ENCODE peak calls at places on chromosomes 12 and 14, in five cellular contexts. S is GM23338, G is fibroblast of lung, N is Peyer's patch, U is fibroblast of pulmonary artery. C is an unnamed sample.

GRCh38 chr12:78885466-78885865 is 20.9 kb downstream of the SYT1 start:
- DNase-seq in U (no peak), N (no peak), G (no peak), S (peak), C (no peak)

GRCh38 chr14:86712727-86713126 is 1182.8 kb downstream of the FLRT2 start:
- DNase-seq in G (no peak), S (peak), U (no peak), N (no peak), C (no peak)

GRCh38 chr12:6635856-6636521 is at the start of gene LPAR5:
- DNase-seq in N (peak), U (no peak), S (peak), G (no peak), C (peak)

GRCh38 chr12:49233842-49234526 is 30.9 kb upstream of the TUBA1C start:
- DNase-seq in N (no peak), U (no peak), S (peak), G (no peak), C (no peak)

GRCh38 chr12:107610030-107610859 is 75.4 kb upstream of the PWP1 start:
- DNase-seq in S (peak), U (peak), N (no peak), G (peak), C (peak)

GRCh38 chr12:91072931-91073330 is 15.1 kb upstream of the KERA start:
- DNase-seq in S (no peak), U (no peak), G (no peak), N (no peak), C (no peak)

GRCh38 chr12:90978117-90978770 is 23.3 kb upstream of the CCER1 start:
- DNase-seq in G (peak), S (peak), U (peak), N (no peak), C (no peak)

GRCh38 chr14:69360438-69361108 is 37.5 kb downstream of the ERH start:
- DNase-seq in U (no peak), N (no peak), G (no peak), S (no peak), C (no peak)

GRCh38 chr14:75896341-75896740 is 85.5 kb downstream of the TGFB3 start:
- DNase-seq in N (no peak), G (no peak), U (no peak), S (no peak), C (no peak)

GRCh38 chr12:119412811-119413794 is 78.6 kb downstream of the CCDC60 start:
- DNase-seq in G (peak), U (peak), S (peak), N (peak), C (peak)

GRCh38 chr14:44782775-44783238 is 178.9 kb downstream of the KLHL28 start:
- DNase-seq in S (no peak), N (no peak), G (no peak), U (peak), C (no peak)

GRCh38 chr12:89621511-89621910 is 87.1 kb downstream of the ATP2B1 start:
- DNase-seq in N (no peak), U (peak), S (no peak), G (no peak), C (no peak)

GRCh38 chr12:3097186-3097804 is 20.1 kb downstream of the TSPAN9 start:
- DNase-seq in U (peak), G (peak), N (peak), S (no peak), C (no peak)

GRCh38 chr14:58362798-58363412 is 32.8 kb upstream of the TOMM20L start:
- DNase-seq in G (peak), U (peak), S (peak), N (no peak), C (no peak)

GRCh38 chr12:130953783-130954543 is at the start of gene ADGRD1:
- DNase-seq in G (peak), N (no peak), S (peak), U (peak), C (peak)

GRCh38 chr14:75279739-75280447 is 1.3 kb downstream of the FOS start:
- DNase-seq in N (no peak), U (peak), S (peak), G (peak), C (no peak)

DNA sequence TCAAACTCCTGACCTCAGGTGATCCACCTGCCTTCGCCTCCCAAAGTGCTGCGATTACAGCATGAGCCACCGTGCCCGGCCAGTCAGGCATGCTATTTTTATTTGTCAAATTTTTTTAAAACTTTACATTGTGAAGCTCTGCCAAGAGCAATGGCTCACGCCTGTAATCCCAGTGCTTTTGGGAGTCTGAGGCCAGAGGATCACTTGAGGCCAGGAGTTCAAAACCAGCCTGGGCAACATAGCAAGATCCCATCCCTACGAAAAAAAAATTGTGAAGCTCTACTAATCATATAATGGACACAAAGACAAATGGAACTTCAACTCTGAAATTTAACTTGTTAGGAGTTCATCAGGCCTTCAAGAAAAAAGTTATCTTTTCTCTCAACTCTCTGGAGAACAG is 1.9 kb downstream of the R3HDM2 start:
- DNase-seq in N (no peak), U (no peak), S (no peak), G (no peak), C (no peak)
- H3K4me3 ChIP-seq in N (no peak), U (no peak), S (peak), G (no peak), C (no peak)

DNA sequence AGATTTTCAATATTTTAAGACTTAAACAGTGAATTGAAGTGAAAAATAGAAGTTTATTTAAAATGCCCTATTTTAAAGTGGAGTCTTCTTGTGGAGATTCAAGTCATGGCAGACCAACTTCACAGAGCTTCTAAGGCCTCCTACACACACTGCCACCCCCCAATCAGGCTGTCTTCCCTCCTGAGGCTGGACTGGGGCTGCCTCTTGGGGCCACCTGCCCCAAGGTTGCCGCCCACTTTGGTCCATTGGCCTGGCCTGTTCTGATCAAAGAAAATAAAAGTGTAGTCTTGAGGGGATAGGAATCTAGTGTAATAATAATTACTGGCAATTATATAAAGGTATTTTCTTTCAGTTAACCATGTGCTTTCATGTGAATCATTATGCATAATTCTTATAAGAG is 1.3 kb downstream of the GOLT1B start:
- DNase-seq in S (peak), G (no peak), N (no peak), U (no peak), C (no peak)
- H3K4me3 ChIP-seq in S (peak), G (peak), N (no peak), U (peak), C (peak)

GRCh38 chr12:66678640-66679268 is at the start of gene GRIP1:
- DNase-seq in G (no peak), U (no peak), N (no peak), S (peak), C (no peak)
- H3K4me3 ChIP-seq in G (no peak), U (no peak), N (no peak), S (no peak), C (no peak)

DNA sequence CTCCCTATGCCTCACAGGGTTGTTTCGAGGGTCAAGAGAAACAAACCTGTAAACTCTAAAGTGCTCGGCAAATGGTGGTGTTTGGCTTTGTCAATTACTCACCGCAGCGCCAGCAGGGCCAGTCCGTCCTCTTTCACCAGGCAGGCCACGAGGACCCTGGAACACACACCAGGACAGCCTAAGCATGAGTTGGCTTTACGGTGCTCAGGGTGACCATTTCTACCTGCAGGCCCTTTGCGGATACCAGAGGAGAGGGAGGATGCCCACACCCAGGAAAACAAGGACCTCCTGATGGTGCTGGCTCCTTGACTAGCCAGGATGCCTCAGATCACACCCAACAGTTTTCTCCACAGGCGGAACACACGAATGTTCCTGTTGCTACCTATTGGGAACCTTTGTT is 11.5 kb downstream of the COL2A1 start:
- DNase-seq in S (no peak), N (no peak), U (no peak), G (no peak), C (no peak)
- H3K4me3 ChIP-seq in S (no peak), N (no peak), U (no peak), G (no peak), C (no peak)

DNA sequence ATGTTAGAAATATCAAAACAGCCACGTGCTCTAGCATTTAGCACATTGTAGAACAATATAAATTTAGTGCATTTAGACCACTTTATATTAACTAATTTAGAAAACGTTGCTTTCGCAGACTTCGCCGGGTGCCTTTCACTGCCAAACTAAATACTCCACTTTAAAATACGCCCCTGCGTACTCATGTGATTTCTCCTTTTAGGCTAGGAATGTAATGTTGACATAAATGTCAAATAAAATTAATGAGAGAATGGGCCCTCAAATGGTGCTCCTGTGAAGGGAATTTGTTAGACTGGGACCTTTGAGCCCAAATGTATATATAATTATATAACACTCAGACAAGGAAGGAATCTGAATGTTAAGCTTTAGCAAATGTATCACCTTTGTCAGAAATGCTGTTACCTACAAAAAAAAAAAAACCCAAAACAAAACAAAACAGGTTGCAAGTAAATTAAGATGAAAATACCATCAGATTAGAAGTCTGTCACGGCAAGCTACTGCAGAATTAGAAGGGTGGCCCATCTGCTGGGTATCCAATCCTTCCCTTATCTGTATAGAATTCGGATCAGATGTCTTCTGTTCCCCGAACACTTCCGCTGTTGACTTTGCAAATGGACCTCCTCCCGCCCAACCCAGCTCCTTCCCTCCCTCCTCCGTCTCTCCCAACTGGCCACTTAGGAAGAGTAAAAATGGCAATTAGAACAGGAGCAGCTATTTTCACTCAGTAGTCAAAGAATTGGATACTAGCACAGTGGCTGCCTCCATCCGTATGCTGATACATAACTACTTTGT is 159.3 kb upstream of the FOXN3 start:
- DNase-seq in S (peak), N (no peak), G (peak), U (no peak), C (no peak)
- H3K4me3 ChIP-seq in S (peak), N (no peak), G (no peak), U (no peak), C (no peak)

GRCh38 chr12:459050-459429 is 699 bp upstream of the B4GALNT3 start:
- DNase-seq in U (no peak), G (no peak), S (no peak), N (no peak), C (no peak)

GRCh38 chr12:461425-461824 is 1.7 kb downstream of the B4GALNT3 start:
- DNase-seq in S (no peak), N (peak), G (no peak), U (no peak), C (no peak)

GRCh38 chr12:457676-458075 is 2.1 kb upstream of the B4GALNT3 start:
- DNase-seq in S (no peak), N (no peak), G (no peak), U (no peak), C (no peak)

GRCh38 chr12:460301-461230 is 827 bp downstream of the B4GALNT3 start:
- DNase-seq in G (no peak), S (peak), U (no peak), N (peak), C (peak)

GRCh38 chr12:459430-460258 is at the start of gene B4GALNT3:
- DNase-seq in U (peak), N (peak), G (no peak), S (peak), C (peak)
- H3K4me3 ChIP-seq in U (peak), N (peak), G (peak), S (peak), C (peak)

DNA sequence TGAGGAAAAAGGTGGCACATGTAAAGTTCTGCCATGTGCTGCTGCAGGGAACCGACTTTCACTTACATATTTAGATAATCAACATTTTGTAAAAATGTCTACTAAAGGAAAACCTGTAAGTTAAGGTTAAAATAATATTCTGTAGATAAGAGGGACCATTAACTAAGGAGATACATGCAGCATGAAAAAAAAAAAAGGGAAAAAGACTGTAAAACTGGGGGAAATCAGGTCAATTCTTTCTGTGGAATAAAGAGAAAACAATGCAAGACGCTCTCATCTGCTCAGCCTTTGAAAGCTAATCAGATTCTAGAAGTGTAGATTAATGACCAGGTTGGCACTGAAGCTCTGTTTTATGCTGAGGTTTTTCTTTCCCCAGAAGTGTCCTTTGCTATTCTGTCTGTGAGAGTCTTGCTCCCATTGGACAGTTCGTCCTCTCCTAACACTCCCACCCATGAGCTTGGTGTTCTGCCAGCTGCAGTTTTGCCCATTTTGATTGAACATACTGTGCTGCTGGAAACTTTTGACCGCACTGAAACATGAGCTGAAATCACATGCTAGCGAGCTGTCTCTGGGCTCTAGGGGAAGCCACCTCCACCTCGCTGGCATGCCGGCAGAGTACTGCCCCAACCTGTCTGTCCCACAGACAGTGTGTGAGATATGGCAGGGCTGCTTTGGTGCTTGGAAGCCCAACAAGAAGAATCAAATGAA is 39.7 kb downstream of the PPTC7 start:
- DNase-seq in N (peak), U (peak), G (peak), S (no peak), C (no peak)
- H3K4me3 ChIP-seq in N (no peak), U (no peak), G (no peak), S (no peak), C (no peak)

GRCh38 chr14:37198907-37199306 is 1.2 kb downstream of the MIPOL1 start:
- DNase-seq in S (no peak), U (no peak), N (no peak), G (no peak), C (no peak)

GRCh38 chr14:37197421-37198272 is at the start of gene MIPOL1:
- DNase-seq in S (peak), U (peak), N (peak), G (peak), C (peak)

GRCh38 chr14:37196604-37197420 is 925 bp upstream of the MIPOL1 start:
- DNase-seq in G (no peak), U (no peak), S (no peak), N (no peak), C (no peak)

GRCh38 chr14:37195327-37195726 is 2.4 kb upstream of the MIPOL1 start:
- DNase-seq in N (no peak), S (no peak), U (peak), G (peak), C (no peak)

DNA sequence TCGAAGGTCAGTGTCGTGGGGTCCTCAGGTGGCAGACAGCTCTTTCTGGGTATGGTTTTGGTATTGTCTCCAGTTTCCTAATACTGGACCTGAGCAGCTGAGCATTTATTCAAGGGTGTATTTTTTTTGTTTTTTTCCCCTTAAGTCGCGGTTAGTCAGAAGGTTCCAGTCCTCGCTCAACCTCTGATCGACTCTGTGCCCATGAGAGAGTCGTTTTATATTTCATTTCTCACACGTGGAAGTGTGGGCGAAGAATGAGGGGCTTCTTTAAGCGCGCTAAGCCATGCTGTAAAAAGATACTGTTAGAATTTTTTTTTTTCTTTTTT is 499 bp downstream of the MIPOL1 start:
- DNase-seq in G (no peak), N (no peak), S (no peak), U (no peak), C (no peak)
- H3K4me3 ChIP-seq in G (peak), N (no peak), S (peak), U (peak), C (peak)

DNA sequence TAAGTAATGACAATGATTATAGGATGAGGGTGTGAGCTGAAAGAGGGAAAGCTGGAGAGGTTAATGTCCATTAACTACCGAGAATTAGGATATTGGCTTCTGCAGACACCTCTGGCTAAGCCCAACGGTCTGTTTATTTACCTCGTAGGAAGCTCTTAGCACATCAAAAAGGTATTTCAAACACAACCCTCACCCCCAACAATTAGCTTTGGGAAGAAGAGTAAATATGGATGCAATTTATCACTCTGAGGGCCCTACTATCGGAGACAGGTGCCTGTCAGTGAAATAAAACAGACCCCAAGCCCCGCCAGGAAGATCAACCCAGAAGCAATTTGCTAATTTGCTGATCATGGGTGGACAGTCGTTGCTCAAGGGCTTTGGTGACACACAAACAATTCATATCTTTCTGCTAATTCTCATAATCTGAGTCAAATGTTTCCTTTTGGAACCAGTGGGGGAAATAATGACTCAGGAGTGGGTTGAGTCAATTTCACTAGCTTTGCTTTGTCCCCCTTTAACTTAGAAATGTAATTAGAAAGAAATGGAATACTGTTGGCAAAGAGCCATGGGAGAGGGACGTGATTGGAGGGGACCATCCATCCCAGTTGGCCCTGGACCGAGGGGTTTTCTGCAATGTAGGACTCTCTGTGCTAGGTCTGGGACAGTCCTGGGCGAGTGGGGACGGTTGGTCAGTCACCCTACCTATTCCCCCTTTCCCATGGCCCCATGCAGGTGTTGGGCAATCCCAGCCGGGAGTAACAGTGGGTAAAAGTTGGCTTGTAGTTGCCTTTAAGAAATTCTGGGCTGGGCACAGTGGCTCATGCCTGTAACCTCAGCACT is 99.1 kb upstream of the MED13L start:
- DNase-seq in U (peak), G (peak), N (no peak), S (no peak), C (no peak)
- H3K4me3 ChIP-seq in U (no peak), G (no peak), N (no peak), S (no peak), C (no peak)

C was measured in MG63.